ENCODE peak calls at places on chromosomes 4 and X, in eight cellular contexts. D is suprapubic skin, P is tibial nerve, N is esophagus squamous epithelium, Y is IMR-90, A is uterus, I is HCT116, R is ovary. W is an unnamed sample. For H3K36me3, the result is how much of the 10 kb centered on the place peaks cover.

GRCh38 chrX:12441376-12442128 is 303.3 kb downstream of the FRMPD4 start:
- DNase-seq in D (no peak), P (peak), N (no peak), Y (peak), A (no peak), I (no peak), R (no peak), W (no peak)

GRCh38 chr4:70927502-70928139 is 25.5 kb downstream of the MOB1B start:
- DNase-seq in D (no peak), P (no peak), N (no peak), Y (no peak), A (no peak), I (no peak), R (no peak), W (no peak)

GRCh38 chr4:185932491-185932890 is 120.5 kb upstream of the SORBS2 start:
- DNase-seq in D (no peak), P (no peak), N (no peak), Y (no peak), A (no peak), I (no peak), R (no peak), W (no peak)

GRCh38 chr4:150090836-150091235 is 12.6 kb downstream of the DCLK2 start:
- DNase-seq in D (no peak), P (no peak), N (no peak), Y (peak), A (no peak), I (no peak), R (no peak), W (no peak)

GRCh38 chr4:18401435-18401834 is 379.9 kb upstream of the LCORL start:
- DNase-seq in D (no peak), P (no peak), N (no peak), Y (no peak), A (no peak), I (no peak), R (no peak), W (no peak)

GRCh38 chrX:30735839-30736238 is 82.6 kb downstream of the GK start:
- DNase-seq in D (no peak), P (peak), N (no peak), Y (peak), A (peak), I (peak), R (no peak), W (peak)

GRCh38 chr4:68426516-68426915 is 20.7 kb upstream of the TMPRSS11E start:
- DNase-seq in D (no peak), P (no peak), N (no peak), Y (no peak), A (no peak), I (no peak), R (no peak), W (no peak)

GRCh38 chr4:1206299-1207156 is 34.1 kb upstream of the SPON2 start:
- DNase-seq in D (peak), P (no peak), N (no peak), Y (no peak), A (peak), I (no peak), R (peak), W (no peak)

GRCh38 chrX:3638280-3638873 is 75.1 kb downstream of the PRKX start:
- DNase-seq in D (no peak), P (peak), N (no peak), Y (peak), A (peak), I (peak), R (peak), W (peak)

GRCh38 chr4:182309877-182310276 is 66.7 kb downstream of the TENM3 start:
- DNase-seq in D (no peak), P (no peak), N (no peak), Y (no peak), A (no peak), I (no peak), R (no peak), W (no peak)

GRCh38 chr4:39427477-39428119 is 20.9 kb downstream of the KLB start:
- DNase-seq in D (no peak), P (no peak), N (no peak), Y (no peak), A (no peak), I (no peak), R (no peak), W (no peak)

GRCh38 chr4:105140684-105141490 is 5.8 kb upstream of the TET2 start:
- DNase-seq in D (no peak), P (peak), N (no peak), Y (no peak), A (no peak), I (no peak), R (no peak), W (no peak)

GRCh38 chr4:13933163-13933562 is 305.6 kb upstream of the BOD1L1 start:
- DNase-seq in D (no peak), P (no peak), N (no peak), Y (peak), A (no peak), I (no peak), R (no peak), W (no peak)

GRCh38 chr4:100189820-100190642 is at the start of gene DDIT4L:
- DNase-seq in D (peak), P (no peak), N (no peak), Y (peak), A (peak), I (peak), R (peak), W (peak)

GRCh38 chr4:10926025-10926424 is 241.5 kb upstream of the CLNK start:
- DNase-seq in D (no peak), P (no peak), N (no peak), Y (no peak), A (no peak), I (no peak), R (no peak), W (no peak)

GRCh38 chr4:73603307-73603710 is 16.9 kb downstream of the RASSF6 start:
- DNase-seq in D (no peak), P (no peak), N (no peak), Y (peak), A (no peak), I (no peak), R (no peak), W (no peak)

GRCh38 chrX:77564824-77565223 is 117.6 kb downstream of the FGF16 start:
- DNase-seq in D (no peak), P (no peak), N (no peak), Y (peak), A (no peak), I (no peak), R (no peak), W (no peak)

GRCh38 chr4:82799006-82799881 is 648 bp upstream of the SCD5 start:
- DNase-seq in D (no peak), P (no peak), N (no peak), Y (no peak), A (no peak), I (no peak), R (peak), W (no peak)

GRCh38 chrX:103830848-103831247 is 1.2 kb downstream of the RAB9B start:
- DNase-seq in D (no peak), P (no peak), N (no peak), Y (no peak), A (no peak), I (no peak), R (no peak), W (no peak)

GRCh38 chrX:44952329-44953027 is 79.5 kb downstream of the KDM6A start:
- DNase-seq in D (no peak), P (no peak), N (no peak), Y (no peak), A (no peak), I (no peak), R (no peak), W (no peak)

GRCh38 chrX:153580700-153581386 is 18.1 kb downstream of the CCNQ start:
- DNase-seq in D (no peak), P (no peak), N (no peak), Y (no peak), A (no peak), I (no peak), R (no peak), W (no peak)

GRCh38 chr4:86595426-86595805 is 1.3 kb downstream of the PTPN13 start:
- DNase-seq in D (no peak), P (no peak), N (no peak), Y (peak), A (no peak), I (peak), R (no peak), W (no peak)

GRCh38 chr4:3074846-3075651 is 568 bp downstream of the HTT start:
- DNase-seq in D (no peak), P (no peak), N (no peak), Y (peak), A (peak), I (peak), R (peak), W (peak)
- TF ChIP-seq POLR2A in D (no peak), P (peak), N (no peak), Y (peak), A (no peak), I (no peak), R (no peak), W (peak)

GRCh38 chr4:7787067-7787466 is 152.6 kb downstream of the AFAP1 start:
- DNase-seq in D (no peak), P (no peak), N (no peak), Y (no peak), A (no peak), I (no peak), R (peak), W (no peak)

GRCh38 chr4:7788687-7789425 is 150.8 kb downstream of the AFAP1 start:
- DNase-seq in D (no peak), P (peak), N (no peak), Y (no peak), A (no peak), I (no peak), R (peak), W (no peak)

GRCh38 chr4:7787681-7788141 is 151.9 kb downstream of the AFAP1 start:
- DNase-seq in D (no peak), P (no peak), N (no peak), Y (no peak), A (no peak), I (no peak), R (peak), W (no peak)

GRCh38 chr4:7786517-7786916 is 153.1 kb downstream of the AFAP1 start:
- DNase-seq in D (no peak), P (no peak), N (no peak), Y (no peak), A (no peak), I (no peak), R (peak), W (no peak)

GRCh38 chr4:7788193-7788592 is 151.5 kb downstream of the AFAP1 start:
- DNase-seq in D (no peak), P (no peak), N (no peak), Y (no peak), A (no peak), I (no peak), R (peak), W (no peak)
- H3K36me3 ChIP-seq in D (under half), P (under half), N (half or more), Y (half or more), A (under half), I (under half), R (under half), W (under half)

GRCh38 chr4:172654482-172654881 is 514.1 kb upstream of the GALNT7 start:
- DNase-seq in D (no peak), P (no peak), N (no peak), Y (no peak), A (no peak), I (no peak), R (no peak), W (no peak)
- TF ChIP-seq POLR2A in D (no peak), P (no peak), N (no peak), Y (no peak), A (no peak), I (no peak), R (no peak), W (no peak)

DNA sequence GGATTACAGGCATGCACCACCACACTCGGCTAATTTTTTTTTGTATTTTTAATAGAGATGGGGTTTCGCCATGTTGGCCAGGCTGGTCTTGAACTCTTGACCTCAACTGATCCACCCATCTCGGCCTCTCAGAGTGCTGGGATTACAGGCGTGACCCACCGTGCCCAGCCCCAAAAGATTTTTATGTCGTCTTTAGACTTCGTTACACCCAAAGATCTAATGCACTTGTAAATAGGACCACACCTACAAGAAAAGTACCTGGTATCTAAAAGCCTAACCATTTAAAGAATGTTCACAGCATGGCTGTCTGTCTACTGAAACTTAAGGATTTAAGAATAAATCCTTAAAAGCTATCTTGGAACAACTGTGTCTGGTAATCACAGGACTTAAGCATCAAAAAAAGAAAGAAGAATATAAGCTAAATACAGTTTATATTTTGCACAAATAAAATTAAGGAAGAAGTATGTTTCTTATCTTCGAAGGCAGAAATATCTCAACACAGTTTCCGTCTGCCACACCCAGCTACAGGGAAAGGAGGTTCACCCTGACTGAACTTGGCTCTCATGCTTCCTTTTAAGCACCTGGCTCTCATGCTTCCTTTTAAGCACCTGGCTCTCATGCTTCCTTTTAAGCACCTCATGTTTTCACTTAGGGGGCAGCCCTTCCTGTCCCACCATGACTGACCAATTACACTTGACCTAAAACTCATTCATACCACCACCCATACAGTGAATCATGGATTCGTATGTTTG is 92.0 kb upstream of the STS start:
- DNase-seq in D (no peak), P (no peak), N (no peak), Y (no peak), A (no peak), I (no peak), R (no peak), W (no peak)
- H3K36me3 ChIP-seq in D (under half), P (under half), N (under half), Y (under half), A (under half), I (under half), R (under half), W (under half)

GRCh38 chrX:119759333-119759766 is 962 bp downstream of the SOWAHD start:
- DNase-seq in D (no peak), P (no peak), N (no peak), Y (no peak), A (no peak), I (no peak), R (no peak), W (no peak)

GRCh38 chrX:119762718-119763117 is 4.3 kb downstream of the SOWAHD start:
- DNase-seq in D (no peak), P (no peak), N (no peak), Y (no peak), A (no peak), I (no peak), R (no peak), W (no peak)

GRCh38 chrX:119757979-119758681 is at the start of gene SOWAHD:
- DNase-seq in D (peak), P (no peak), N (no peak), Y (no peak), A (peak), I (no peak), R (peak), W (peak)

GRCh38 chrX:119758682-119759332 is 419 bp downstream of the SOWAHD start:
- DNase-seq in D (no peak), P (no peak), N (no peak), Y (no peak), A (no peak), I (no peak), R (peak), W (peak)

GRCh38 chrX:119760026-119760902 is 1.9 kb downstream of the SOWAHD start:
- DNase-seq in D (no peak), P (no peak), N (no peak), Y (no peak), A (no peak), I (no peak), R (no peak), W (no peak)
- TF ChIP-seq POLR2A in D (no peak), P (no peak), N (no peak), Y (no peak), A (no peak), I (no peak), R (no peak), W (no peak)

GRCh38 chr4:64774626-64775025 is 365.4 kb upstream of the TECRL start:
- DNase-seq in D (no peak), P (no peak), N (no peak), Y (no peak), A (no peak), I (no peak), R (no peak), W (no peak)

GRCh38 chr4:64766565-64766964 is 357.3 kb upstream of the TECRL start:
- DNase-seq in D (no peak), P (no peak), N (no peak), Y (no peak), A (no peak), I (no peak), R (no peak), W (no peak)

GRCh38 chr4:64767547-64767946 is 358.3 kb upstream of the TECRL start:
- DNase-seq in D (no peak), P (no peak), N (no peak), Y (no peak), A (no peak), I (no peak), R (no peak), W (no peak)

GRCh38 chr4:64776820-64777219 is 367.6 kb upstream of the TECRL start:
- DNase-seq in D (no peak), P (no peak), N (no peak), Y (no peak), A (no peak), I (no peak), R (no peak), W (no peak)

DNA sequence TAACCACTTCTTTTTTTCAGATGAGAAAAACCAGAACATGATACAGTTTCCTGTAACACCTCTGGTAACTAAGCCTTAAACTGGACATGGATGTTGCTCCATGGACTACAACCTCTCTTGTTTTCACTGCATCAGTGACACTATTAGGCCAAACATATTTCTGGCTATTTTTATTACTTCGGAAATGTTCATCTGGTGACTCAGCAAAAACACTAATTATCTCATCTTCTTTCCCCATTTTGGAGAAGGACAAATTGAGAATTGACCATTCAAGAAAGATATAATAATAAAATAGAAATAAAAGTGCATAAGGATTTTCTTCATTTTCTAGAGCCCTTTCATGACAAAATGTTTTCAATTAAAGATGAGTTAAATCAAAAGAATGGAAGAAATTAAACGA is 361.9 kb upstream of the TECRL start:
- DNase-seq in D (no peak), P (no peak), N (no peak), Y (no peak), A (no peak), I (no peak), R (no peak), W (no peak)
- H3K36me3 ChIP-seq in D (under half), P (under half), N (under half), Y (under half), A (under half), I (under half), R (under half), W (under half)

DNA sequence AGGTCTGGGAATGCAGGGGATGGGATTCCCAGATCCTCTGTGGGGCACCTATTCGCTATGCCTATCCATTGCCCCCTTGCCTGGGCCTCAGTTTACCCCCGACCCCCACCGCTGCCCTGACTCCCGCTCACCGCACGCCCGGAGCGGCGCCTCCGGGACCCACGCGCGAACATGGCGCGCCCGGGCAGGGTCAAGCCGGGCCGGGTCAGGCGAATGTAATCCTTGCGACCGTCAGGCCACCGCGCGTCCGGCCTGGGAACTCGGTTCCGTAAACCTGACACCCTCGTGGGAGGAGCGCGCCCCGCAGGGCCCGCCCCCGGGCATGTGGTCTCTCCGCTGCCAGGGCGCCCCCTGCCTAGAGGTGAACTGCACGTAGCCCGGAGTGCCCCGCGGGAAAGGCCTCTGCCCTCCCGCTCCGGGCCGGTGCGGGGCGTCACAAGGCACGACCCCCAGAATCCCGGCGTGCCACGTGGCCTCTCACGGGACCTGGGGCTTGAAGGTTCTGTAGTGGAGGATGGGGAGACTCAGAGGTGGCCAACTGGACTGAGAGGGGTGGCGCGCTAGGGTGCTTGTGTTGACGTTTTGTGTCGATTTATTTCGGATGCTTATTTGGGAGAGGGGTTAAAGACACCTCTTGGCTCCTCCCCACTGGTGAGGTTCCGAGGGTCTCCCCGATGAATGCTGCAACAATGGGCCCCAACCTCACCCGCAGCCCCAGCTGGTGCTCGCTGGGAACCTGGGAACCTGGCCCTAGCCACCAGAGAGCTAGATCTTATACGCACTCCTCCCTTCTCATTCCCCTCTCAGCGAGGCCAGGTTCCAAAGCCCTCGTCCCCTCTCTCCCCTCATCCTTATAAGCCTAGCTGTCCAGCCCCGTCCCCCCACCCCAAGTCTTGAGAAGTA is at the start of gene PRICKLE3:
- DNase-seq in D (peak), P (peak), N (peak), Y (peak), A (peak), I (no peak), R (peak), W (peak)
- TF ChIP-seq POLR2A in D (no peak), P (peak), N (no peak), Y (no peak), A (peak), I (no peak), R (peak), W (peak)

GRCh38 chr4:15714141-15714540 is 11.3 kb downstream of the BST1 start:
- DNase-seq in D (no peak), P (no peak), N (no peak), Y (no peak), A (no peak), I (no peak), R (no peak), W (no peak)
- H3K36me3 ChIP-seq in D (under half), P (under half), N (under half), Y (under half), A (under half), I (under half), R (under half), W (under half)

GRCh38 chr4:123398151-123398802 is 1.7 kb downstream of the SPRY1 start:
- DNase-seq in D (no peak), P (peak), N (no peak), Y (peak), A (peak), I (peak), R (peak), W (peak)
- TF ChIP-seq POLR2A in D (no peak), P (no peak), N (no peak), Y (no peak), A (peak), I (no peak), R (peak), W (peak)

GRCh38 chrX:37873220-37873619 is 25.8 kb upstream of the DYNLT3 start:
- DNase-seq in D (no peak), P (no peak), N (no peak), Y (no peak), A (no peak), I (no peak), R (no peak), W (no peak)
- H3K36me3 ChIP-seq in D (under half), P (under half), N (under half), Y (under half), A (under half), I (under half), R (under half), W (under half)

W was measured in right lobe of liver.